ENCODE peak calls at places on chromosomes 5 and 9, in seven cellular contexts. T is Peyer's patch; B is body of pancreas; D is H1; J is CD8-positive, alpha-beta T cell; U is mammary epithelial cell; K is heart right ventricle. X is an unnamed sample.
A peak's percentile ranks its signal among the peaks of the same experiment; 100 is the strongest.

GRCh38 chr9:69089491-69089890 is 53.9 kb downstream of the FXN start:
- DNase-seq in D (no peak), J (no peak), B (no peak), K (no peak), T (no peak), U (no peak), X (no peak)

GRCh38 chr5:149581192-149581861 is at the start of gene ARHGEF37:
- DNase-seq in B (peak; percentile 91), T (peak; percentile 87), U (peak; percentile 77), J (peak; percentile 49), D (no peak), K (peak; percentile 96), X (peak; percentile 91)

GRCh38 chr5:136058031-136058971 is 29.5 kb downstream of the TGFBI start:
- DNase-seq in T (peak; percentile 63), D (no peak), U (peak; percentile 80), J (no peak), B (no peak), K (no peak), X (peak; percentile 53)

GRCh38 chr5:122653087-122654017 is 121.5 kb upstream of the SNX2 start:
- DNase-seq in J (no peak), B (no peak), T (no peak), K (no peak), U (peak; percentile 14), D (no peak), X (no peak)

GRCh38 chr5:160271396-160271795 is 41.0 kb downstream of the CCNJL start:
- DNase-seq in J (peak; percentile 34), U (no peak), T (no peak), K (no peak), D (no peak), B (no peak), X (no peak)

GRCh38 chr9:4566806-4567205 is 76.5 kb downstream of the SLC1A1 start:
- DNase-seq in J (no peak), K (no peak), U (no peak), B (no peak), T (no peak), D (no peak), X (no peak)

GRCh38 chr9:68780735-68781134 is 75.7 kb downstream of the PIP5K1B start:
- DNase-seq in U (peak; percentile 12), J (no peak), T (no peak), D (no peak), B (no peak), K (no peak), X (no peak)

GRCh38 chr5:10118150-10118549 is 131.5 kb downstream of the ATPSCKMT start:
- DNase-seq in D (no peak), U (no peak), T (no peak), J (no peak), B (no peak), K (no peak), X (no peak)

GRCh38 chr5:129963359-129963758 is 59.1 kb downstream of the CHSY3 start:
- DNase-seq in B (no peak), U (peak; percentile 66), K (no peak), D (no peak), J (no peak), T (no peak), X (no peak)

GRCh38 chr5:105754056-105754455 is 1916.7 kb downstream of the EFNA5 start:
- DNase-seq in K (no peak), U (no peak), T (no peak), D (no peak), J (no peak), B (no peak), X (no peak)

GRCh38 chr5:178791976-178792375 is 61.5 kb upstream of the ZNF354A start:
- DNase-seq in D (no peak), J (no peak), B (no peak), U (no peak), K (no peak), T (no peak), X (no peak)

GRCh38 chr5:178774866-178775539 is 44.5 kb upstream of the ZNF354A start:
- DNase-seq in D (no peak), J (no peak), U (no peak), B (no peak), K (no peak), T (no peak), X (no peak)

GRCh38 chr5:173512637-173513435 is 103.6 kb downstream of the BOD1 start:
- DNase-seq in D (no peak), B (no peak), U (no peak), T (no peak), K (no peak), J (no peak), X (no peak)

GRCh38 chr9:75636427-75637045 is 253.9 kb upstream of the PCSK5 start:
- DNase-seq in D (no peak), U (no peak), T (no peak), J (no peak), B (no peak), K (no peak), X (no peak)

GRCh38 chr9:112445196-112445595 is 41.4 kb upstream of the KIAA1958 start:
- DNase-seq in K (no peak), J (no peak), D (no peak), B (no peak), U (no peak), T (no peak), X (no peak)

GRCh38 chr9:13331320-13331719 is 51.8 kb upstream of the MPDZ start:
- DNase-seq in J (no peak), D (no peak), T (no peak), K (no peak), B (no peak), U (no peak), X (no peak)

DNA sequence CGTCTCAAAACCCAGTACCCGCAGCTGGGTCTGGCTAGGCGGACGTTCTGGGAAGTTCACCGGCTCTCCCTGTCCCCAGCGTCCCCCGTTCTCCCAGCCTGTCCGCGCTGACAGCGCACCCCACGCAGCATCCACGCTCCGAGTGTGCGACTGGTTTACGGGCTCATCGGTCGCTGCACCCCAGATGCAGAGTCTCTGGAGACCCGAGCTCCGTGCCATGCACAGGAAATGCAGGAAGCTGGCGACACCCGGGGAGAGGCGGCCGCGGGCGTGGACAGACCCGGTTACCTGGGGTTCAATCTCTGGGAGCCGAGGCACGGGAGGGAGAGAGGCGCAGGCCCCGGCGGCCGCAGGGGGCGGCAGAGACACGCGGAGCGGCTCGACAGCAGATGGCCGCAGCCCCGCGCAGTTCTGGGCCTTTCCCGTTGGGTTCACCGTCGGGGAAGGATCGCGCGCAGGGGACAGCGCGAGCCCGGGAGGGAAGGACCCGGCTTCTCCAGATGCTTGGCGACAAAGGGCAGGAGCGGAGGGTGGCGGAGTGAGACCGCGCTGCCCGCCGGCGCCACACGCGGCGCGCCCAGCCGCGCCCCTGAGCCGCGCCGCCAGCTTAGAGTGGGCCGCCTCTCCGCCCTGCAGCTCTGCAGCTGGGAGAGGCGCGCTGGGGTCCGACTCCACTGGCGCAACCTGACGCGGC is 558 bp downstream of the SHROOM1 start:
- DNase-seq in T (peak; percentile 92), J (peak; percentile 71), K (peak; percentile 80), D (no peak), B (peak; percentile 84), U (peak; percentile 67), X (peak; percentile 92)
- TF ChIP-seq CTCF in T (peak; percentile 94), J (peak; percentile 84), K (peak; percentile 92), D (no peak), B (peak; percentile 91), U (peak; percentile 97), X (peak; percentile 89)

GRCh38 chr9:35939851-35940250 is 18.1 kb downstream of the OR2S2 start:
- DNase-seq in T (peak; percentile 31), D (no peak), B (no peak), K (no peak), J (no peak), U (no peak), X (no peak)

GRCh38 chr9:35938474-35939145 is 19.3 kb downstream of the OR2S2 start:
- DNase-seq in B (no peak), T (no peak), K (no peak), D (no peak), U (no peak), J (no peak), X (no peak)

GRCh38 chr9:35935261-35935660 is 22.7 kb downstream of the OR2S2 start:
- DNase-seq in B (no peak), U (no peak), D (no peak), J (no peak), T (no peak), K (no peak), X (no peak)

GRCh38 chr9:35935755-35936509 is 22.0 kb downstream of the OR2S2 start:
- DNase-seq in J (no peak), D (no peak), U (no peak), K (no peak), T (no peak), B (no peak), X (no peak)

DNA sequence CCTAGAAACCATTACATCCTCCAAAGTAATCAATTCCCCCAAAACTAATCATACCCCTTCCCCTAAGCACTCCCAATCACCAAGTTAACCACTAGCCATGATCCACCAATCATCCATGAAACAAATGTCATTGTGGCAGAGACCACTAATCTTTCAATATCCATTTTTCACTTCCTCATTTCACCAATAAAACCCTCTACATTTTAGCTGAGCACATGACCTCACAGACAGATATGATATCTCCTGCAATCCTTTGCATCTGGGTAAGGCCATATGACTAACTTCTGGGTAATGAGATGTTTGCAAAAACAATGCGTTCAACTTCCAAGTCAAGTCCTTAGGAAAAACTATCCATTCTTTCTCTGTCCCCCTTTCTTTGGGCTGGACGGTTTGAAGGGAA is 20.7 kb downstream of the OR2S2 start:
- DNase-seq in K (no peak), B (no peak), J (no peak), T (no peak), D (no peak), U (no peak), X (no peak)
- H3K4me3 ChIP-seq in K (no peak overlapping the region), B (no peak overlapping the region), J (no peak overlapping the region), T (no peak overlapping the region), D (no peak overlapping the region), U (no peak overlapping the region), X (no peak overlapping the region)

DNA sequence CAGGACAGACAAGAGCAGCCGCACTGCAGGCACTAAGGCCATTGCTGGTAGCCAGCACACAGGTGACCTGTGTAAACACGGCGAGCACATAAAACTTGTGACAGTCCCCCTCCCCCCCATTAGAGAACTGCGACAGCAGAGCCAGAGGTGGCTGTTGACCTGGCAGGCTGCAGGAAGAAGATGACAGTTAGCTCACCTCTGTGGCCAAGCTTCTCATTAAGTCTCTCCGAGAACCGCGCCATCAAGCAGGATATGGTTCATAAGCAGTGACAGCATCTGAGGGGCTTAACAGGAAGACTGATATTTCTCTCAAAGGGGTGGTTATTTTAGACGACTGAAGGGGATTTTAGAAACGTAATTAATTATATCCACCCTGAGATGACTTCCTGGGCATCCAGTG is 5.2 kb downstream of the SURF4 start:
- DNase-seq in K (no peak), U (no peak), B (no peak), D (no peak), J (peak; percentile 60), T (peak; percentile 71), X (peak; percentile 25)
- H3K4me1 ChIP-seq in K (peaks cover 48% of the 10 kb centered on the region), U (peaks cover 34% of the 10 kb centered on the region), B (peaks cover 82% of the 10 kb centered on the region), D (no peaks in the 10 kb centered on the region), J (peaks cover 68% of the 10 kb centered on the region), T (peaks cover 18% of the 10 kb centered on the region), X (peaks cover 50% of the 10 kb centered on the region)

DNA sequence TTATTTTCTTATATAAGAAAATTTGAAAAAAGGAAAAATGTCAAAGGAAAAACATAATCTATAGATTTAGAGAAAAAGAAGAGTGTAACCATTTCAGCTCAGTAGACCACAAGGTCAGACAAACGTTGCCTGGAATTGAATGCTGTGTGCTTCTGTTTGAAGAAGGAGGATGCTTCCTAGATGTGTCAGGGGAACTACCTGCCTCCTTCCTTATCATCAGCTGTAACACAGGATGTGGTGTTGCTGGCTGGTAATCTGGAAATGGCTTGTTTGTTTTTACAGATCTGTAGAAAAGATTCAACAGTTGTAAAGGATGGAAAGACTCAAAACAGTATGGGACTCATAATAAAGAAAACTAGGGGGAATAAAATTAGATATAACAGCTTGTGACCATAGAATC is 160.7 kb upstream of the MEF2C start:
- DNase-seq in D (no peak), K (no peak), T (no peak), B (no peak), J (no peak), U (peak; percentile 66), X (no peak)
- TF ChIP-seq CTCF in D (no peak), K (no peak), T (no peak), B (no peak), J (no peak), U (no peak), X (no peak)

X was measured in mucosa of descending colon.